ENCODE peak calls at places on chromosomes 6 and 20, in five cellular contexts. B is Kasumi-1; C is activated CD8-positive, alpha-beta memory T cell treated with anti-CD3 and anti-CD28 coated beads, Interleukin-2, amount 10 ng/mL, durations not matched to agents 7 days and 5 days; Q is AG08396; U is left colon. G is an unnamed sample.

GRCh38 chr20:48659888-48660287 is 167.9 kb downstream of the PREX1 start:
- DNase-seq in U (no peak), B (no peak), Q (no peak), C (no peak), G (no peak)

GRCh38 chr6:83008631-83009030 is 57.0 kb downstream of the UBE3D start:
- DNase-seq in U (no peak), B (no peak), C (no peak), Q (no peak), G (no peak)

GRCh38 chr20:58236612-58237317 is 8.3 kb upstream of the ANKRD60 start:
- DNase-seq in B (peak), Q (peak), C (peak), U (peak), G (peak)

GRCh38 chr6:90701146-90701781 is 114.4 kb upstream of the MAP3K7 start:
- DNase-seq in B (peak), C (no peak), Q (no peak), U (no peak), G (no peak)

GRCh38 chr20:50005378-50006020 is 22.7 kb downstream of the SNAI1 start:
- DNase-seq in Q (no peak), C (no peak), B (peak), U (no peak), G (no peak)

GRCh38 chr6:37381579-37381978 is 27.8 kb downstream of the RNF8 start:
- DNase-seq in Q (peak), U (no peak), C (peak), B (peak), G (peak)

GRCh38 chr6:168310945-168311344 is 8.6 kb downstream of the DACT2 start:
- DNase-seq in B (no peak), Q (no peak), C (no peak), U (no peak), G (no peak)

GRCh38 chr6:22290045-22290444 is 6.8 kb downstream of the PRL start:
- DNase-seq in Q (no peak), B (no peak), C (no peak), U (no peak), G (no peak)

GRCh38 chr20:52425253-52425652 is 233.7 kb upstream of the ZFP64 start:
- DNase-seq in Q (no peak), B (no peak), C (no peak), U (no peak), G (no peak)

GRCh38 chr20:11675920-11676617 is 241.6 kb upstream of the BTBD3 start:
- DNase-seq in B (no peak), Q (peak), C (no peak), U (no peak), G (no peak)

GRCh38 chr6:164035912-164036485 is 621.5 kb downstream of the QKI start:
- DNase-seq in B (no peak), U (no peak), Q (no peak), C (no peak), G (no peak)

GRCh38 chr20:52268184-52268583 is 76.6 kb upstream of the ZFP64 start:
- DNase-seq in C (no peak), U (no peak), Q (no peak), B (no peak), G (no peak)

GRCh38 chr6:15423286-15423957 is 177.6 kb downstream of the JARID2 start:
- DNase-seq in U (no peak), B (no peak), C (no peak), Q (peak), G (no peak)

GRCh38 chr20:4873396-4873795 is 127.9 kb downstream of the SLC23A2 start:
- DNase-seq in Q (no peak), U (no peak), B (no peak), C (no peak), G (no peak)

GRCh38 chr20:2399390-2399789 is 18.7 kb downstream of the TGM6 start:
- DNase-seq in U (no peak), B (no peak), C (peak), Q (no peak), G (no peak)

G was measured in H54.